ENCODE peak calls at places on chromosomes 3 and 15, in nine cellular contexts. One of them, this sample, is unnamed.
A peak's percentile ranks its signal among the peaks of the same experiment; 100 is the strongest.

GRCh38 chr3:195150194-195151118 is 120.5 kb downstream of the XXYLT1 start:
- DNase-seq in NCI-H446: no peak
- DNase-seq in stimulated activated CD8-positive, alpha-beta memory T cell treated with anti-CD3 and anti-CD28 coated beads, Interleukin-4, amount 100 ng/mL, for 24 hours: no peak
- DNase-seq in CD4-positive, CD25-positive, alpha-beta regulatory T cell: peak; percentile 76
- DNase-seq in activated gamma-delta T cell treated with Interleukin-2 at 50 U/mL for 16 hours: peak; percentile 13
- DNase-seq in left cardiac atrium: peak; percentile 84
- DNase-seq in stimulated activated CD4-positive, alpha-beta T cell treated with anti-CD3 and anti-CD28 coated beads, Interleukin-2, amount 100 ng/mL, for 48 hours: no peak
- DNase-seq in AG09319: no peak
- DNase-seq in activated T-helper 1 cell treated with anti-CD3 and anti-CD28 coated beads, Interleukin-2, amount 50 U/mL, for 16 hours: no peak
- DNase-seq in this sample: peak; percentile 49

GRCh38 chr3:4359805-4360502 is 56.8 kb downstream of the SETMAR start:
- DNase-seq in NCI-H446: no peak
- DNase-seq in stimulated activated CD8-positive, alpha-beta memory T cell treated with anti-CD3 and anti-CD28 coated beads, Interleukin-4, amount 100 ng/mL, for 24 hours: no peak
- DNase-seq in CD4-positive, CD25-positive, alpha-beta regulatory T cell: no peak
- DNase-seq in activated gamma-delta T cell treated with Interleukin-2 at 50 U/mL for 16 hours: no peak
- DNase-seq in left cardiac atrium: no peak
- DNase-seq in stimulated activated CD4-positive, alpha-beta T cell treated with anti-CD3 and anti-CD28 coated beads, Interleukin-2, amount 100 ng/mL, for 48 hours: no peak
- DNase-seq in AG09319: no peak
- DNase-seq in activated T-helper 1 cell treated with anti-CD3 and anti-CD28 coated beads, Interleukin-2, amount 50 U/mL, for 16 hours: no peak
- DNase-seq in this sample: no peak

GRCh38 chr3:195078891-195079440 is 192.0 kb downstream of the XXYLT1 start:
- DNase-seq in NCI-H446: no peak
- DNase-seq in stimulated activated CD8-positive, alpha-beta memory T cell treated with anti-CD3 and anti-CD28 coated beads, Interleukin-4, amount 100 ng/mL, for 24 hours: no peak
- DNase-seq in CD4-positive, CD25-positive, alpha-beta regulatory T cell: no peak
- DNase-seq in activated gamma-delta T cell treated with Interleukin-2 at 50 U/mL for 16 hours: no peak
- DNase-seq in left cardiac atrium: peak; percentile 11
- DNase-seq in stimulated activated CD4-positive, alpha-beta T cell treated with anti-CD3 and anti-CD28 coated beads, Interleukin-2, amount 100 ng/mL, for 48 hours: no peak
- DNase-seq in AG09319: no peak
- DNase-seq in activated T-helper 1 cell treated with anti-CD3 and anti-CD28 coated beads, Interleukin-2, amount 50 U/mL, for 16 hours: no peak
- DNase-seq in this sample: no peak

GRCh38 chr3:169227911-169228310 is 435.6 kb downstream of the MECOM start:
- DNase-seq in NCI-H446: no peak
- DNase-seq in stimulated activated CD8-positive, alpha-beta memory T cell treated with anti-CD3 and anti-CD28 coated beads, Interleukin-4, amount 100 ng/mL, for 24 hours: no peak
- DNase-seq in CD4-positive, CD25-positive, alpha-beta regulatory T cell: peak; percentile 3
- DNase-seq in activated gamma-delta T cell treated with Interleukin-2 at 50 U/mL for 16 hours: no peak
- DNase-seq in left cardiac atrium: peak; percentile 24
- DNase-seq in stimulated activated CD4-positive, alpha-beta T cell treated with anti-CD3 and anti-CD28 coated beads, Interleukin-2, amount 100 ng/mL, for 48 hours: no peak
- DNase-seq in AG09319: no peak
- DNase-seq in activated T-helper 1 cell treated with anti-CD3 and anti-CD28 coated beads, Interleukin-2, amount 50 U/mL, for 16 hours: no peak
- DNase-seq in this sample: no peak

GRCh38 chr15:29039466-29040366 is 153.9 kb downstream of the APBA2 start:
- DNase-seq in NCI-H446: no peak
- DNase-seq in stimulated activated CD8-positive, alpha-beta memory T cell treated with anti-CD3 and anti-CD28 coated beads, Interleukin-4, amount 100 ng/mL, for 24 hours: no peak
- DNase-seq in CD4-positive, CD25-positive, alpha-beta regulatory T cell: peak; percentile 19
- DNase-seq in activated gamma-delta T cell treated with Interleukin-2 at 50 U/mL for 16 hours: no peak
- DNase-seq in left cardiac atrium: no peak
- DNase-seq in stimulated activated CD4-positive, alpha-beta T cell treated with anti-CD3 and anti-CD28 coated beads, Interleukin-2, amount 100 ng/mL, for 48 hours: no peak
- DNase-seq in AG09319: no peak
- DNase-seq in activated T-helper 1 cell treated with anti-CD3 and anti-CD28 coated beads, Interleukin-2, amount 50 U/mL, for 16 hours: no peak
- DNase-seq in this sample: no peak

GRCh38 chr15:90932660-90932991 is 277 bp upstream of the HDDC3 start:
- DNase-seq in NCI-H446: no peak
- DNase-seq in stimulated activated CD8-positive, alpha-beta memory T cell treated with anti-CD3 and anti-CD28 coated beads, Interleukin-4, amount 100 ng/mL, for 24 hours: no peak
- DNase-seq in CD4-positive, CD25-positive, alpha-beta regulatory T cell: no peak
- DNase-seq in activated gamma-delta T cell treated with Interleukin-2 at 50 U/mL for 16 hours: no peak
- DNase-seq in left cardiac atrium: no peak
- DNase-seq in stimulated activated CD4-positive, alpha-beta T cell treated with anti-CD3 and anti-CD28 coated beads, Interleukin-2, amount 100 ng/mL, for 48 hours: no peak
- DNase-seq in AG09319: no peak
- DNase-seq in activated T-helper 1 cell treated with anti-CD3 and anti-CD28 coated beads, Interleukin-2, amount 50 U/mL, for 16 hours: no peak
- DNase-seq in this sample: no peak

GRCh38 chr3:37737134-37737533 is 124.5 kb upstream of the CTDSPL start:
- DNase-seq in NCI-H446: no peak
- DNase-seq in stimulated activated CD8-positive, alpha-beta memory T cell treated with anti-CD3 and anti-CD28 coated beads, Interleukin-4, amount 100 ng/mL, for 24 hours: no peak
- DNase-seq in CD4-positive, CD25-positive, alpha-beta regulatory T cell: no peak
- DNase-seq in activated gamma-delta T cell treated with Interleukin-2 at 50 U/mL for 16 hours: no peak
- DNase-seq in left cardiac atrium: no peak
- DNase-seq in stimulated activated CD4-positive, alpha-beta T cell treated with anti-CD3 and anti-CD28 coated beads, Interleukin-2, amount 100 ng/mL, for 48 hours: no peak
- DNase-seq in AG09319: no peak
- DNase-seq in activated T-helper 1 cell treated with anti-CD3 and anti-CD28 coated beads, Interleukin-2, amount 50 U/mL, for 16 hours: no peak
- DNase-seq in this sample: no peak

GRCh38 chr3:87503901-87504498 is 227.6 kb upstream of the POU1F1 start:
- DNase-seq in NCI-H446: no peak
- DNase-seq in stimulated activated CD8-positive, alpha-beta memory T cell treated with anti-CD3 and anti-CD28 coated beads, Interleukin-4, amount 100 ng/mL, for 24 hours: no peak
- DNase-seq in CD4-positive, CD25-positive, alpha-beta regulatory T cell: peak; percentile 53
- DNase-seq in activated gamma-delta T cell treated with Interleukin-2 at 50 U/mL for 16 hours: no peak
- DNase-seq in left cardiac atrium: no peak
- DNase-seq in stimulated activated CD4-positive, alpha-beta T cell treated with anti-CD3 and anti-CD28 coated beads, Interleukin-2, amount 100 ng/mL, for 48 hours: no peak
- DNase-seq in AG09319: peak; percentile 19
- DNase-seq in activated T-helper 1 cell treated with anti-CD3 and anti-CD28 coated beads, Interleukin-2, amount 50 U/mL, for 16 hours: no peak
- DNase-seq in this sample: peak; percentile 47

GRCh38 chr3:58331593-58332152 is 1.0 kb upstream of the PXK start:
- DNase-seq in NCI-H446: no peak
- DNase-seq in stimulated activated CD8-positive, alpha-beta memory T cell treated with anti-CD3 and anti-CD28 coated beads, Interleukin-4, amount 100 ng/mL, for 24 hours: no peak
- DNase-seq in CD4-positive, CD25-positive, alpha-beta regulatory T cell: no peak
- DNase-seq in activated gamma-delta T cell treated with Interleukin-2 at 50 U/mL for 16 hours: no peak
- DNase-seq in left cardiac atrium: no peak
- DNase-seq in stimulated activated CD4-positive, alpha-beta T cell treated with anti-CD3 and anti-CD28 coated beads, Interleukin-2, amount 100 ng/mL, for 48 hours: no peak
- DNase-seq in AG09319: no peak
- DNase-seq in activated T-helper 1 cell treated with anti-CD3 and anti-CD28 coated beads, Interleukin-2, amount 50 U/mL, for 16 hours: no peak
- DNase-seq in this sample: no peak

GRCh38 chr3:21705769-21706168 is 45.2 kb downstream of the ZNF385D start:
- DNase-seq in NCI-H446: peak; percentile 48
- DNase-seq in stimulated activated CD8-positive, alpha-beta memory T cell treated with anti-CD3 and anti-CD28 coated beads, Interleukin-4, amount 100 ng/mL, for 24 hours: no peak
- DNase-seq in CD4-positive, CD25-positive, alpha-beta regulatory T cell: no peak
- DNase-seq in activated gamma-delta T cell treated with Interleukin-2 at 50 U/mL for 16 hours: no peak
- DNase-seq in left cardiac atrium: peak; percentile 47
- DNase-seq in stimulated activated CD4-positive, alpha-beta T cell treated with anti-CD3 and anti-CD28 coated beads, Interleukin-2, amount 100 ng/mL, for 48 hours: no peak
- DNase-seq in AG09319: no peak
- DNase-seq in activated T-helper 1 cell treated with anti-CD3 and anti-CD28 coated beads, Interleukin-2, amount 50 U/mL, for 16 hours: no peak
- DNase-seq in this sample: no peak

GRCh38 chr15:40421246-40422157 is 15.9 kb downstream of the IVD start:
- DNase-seq in NCI-H446: peak; percentile 53
- DNase-seq in stimulated activated CD8-positive, alpha-beta memory T cell treated with anti-CD3 and anti-CD28 coated beads, Interleukin-4, amount 100 ng/mL, for 24 hours: peak; percentile 78
- DNase-seq in CD4-positive, CD25-positive, alpha-beta regulatory T cell: peak; percentile 78
- DNase-seq in activated gamma-delta T cell treated with Interleukin-2 at 50 U/mL for 16 hours: peak; percentile 73
- DNase-seq in left cardiac atrium: peak; percentile 83
- DNase-seq in stimulated activated CD4-positive, alpha-beta T cell treated with anti-CD3 and anti-CD28 coated beads, Interleukin-2, amount 100 ng/mL, for 48 hours: peak; percentile 88
- DNase-seq in AG09319: no peak
- DNase-seq in activated T-helper 1 cell treated with anti-CD3 and anti-CD28 coated beads, Interleukin-2, amount 50 U/mL, for 16 hours: peak; percentile 68
- DNase-seq in this sample: peak; percentile 86

GRCh38 chr3:141112686-141113255 is 61.6 kb downstream of the SPSB4 start:
- DNase-seq in NCI-H446: no peak
- DNase-seq in stimulated activated CD8-positive, alpha-beta memory T cell treated with anti-CD3 and anti-CD28 coated beads, Interleukin-4, amount 100 ng/mL, for 24 hours: no peak
- DNase-seq in CD4-positive, CD25-positive, alpha-beta regulatory T cell: no peak
- DNase-seq in activated gamma-delta T cell treated with Interleukin-2 at 50 U/mL for 16 hours: no peak
- DNase-seq in left cardiac atrium: no peak
- DNase-seq in stimulated activated CD4-positive, alpha-beta T cell treated with anti-CD3 and anti-CD28 coated beads, Interleukin-2, amount 100 ng/mL, for 48 hours: no peak
- DNase-seq in AG09319: no peak
- DNase-seq in activated T-helper 1 cell treated with anti-CD3 and anti-CD28 coated beads, Interleukin-2, amount 50 U/mL, for 16 hours: no peak
- DNase-seq in this sample: no peak

GRCh38 chr3:134901461-134901860 is 106.4 kb downstream of the EPHB1 start:
- DNase-seq in NCI-H446: no peak
- DNase-seq in stimulated activated CD8-positive, alpha-beta memory T cell treated with anti-CD3 and anti-CD28 coated beads, Interleukin-4, amount 100 ng/mL, for 24 hours: no peak
- DNase-seq in CD4-positive, CD25-positive, alpha-beta regulatory T cell: no peak
- DNase-seq in activated gamma-delta T cell treated with Interleukin-2 at 50 U/mL for 16 hours: no peak
- DNase-seq in left cardiac atrium: no peak
- DNase-seq in stimulated activated CD4-positive, alpha-beta T cell treated with anti-CD3 and anti-CD28 coated beads, Interleukin-2, amount 100 ng/mL, for 48 hours: no peak
- DNase-seq in AG09319: no peak
- DNase-seq in activated T-helper 1 cell treated with anti-CD3 and anti-CD28 coated beads, Interleukin-2, amount 50 U/mL, for 16 hours: no peak
- DNase-seq in this sample: peak; percentile 31

GRCh38 chr3:67647390-67647878 is 7.0 kb downstream of the SUCLG2 start:
- DNase-seq in NCI-H446: no peak
- DNase-seq in stimulated activated CD8-positive, alpha-beta memory T cell treated with anti-CD3 and anti-CD28 coated beads, Interleukin-4, amount 100 ng/mL, for 24 hours: no peak
- DNase-seq in CD4-positive, CD25-positive, alpha-beta regulatory T cell: no peak
- DNase-seq in activated gamma-delta T cell treated with Interleukin-2 at 50 U/mL for 16 hours: no peak
- DNase-seq in left cardiac atrium: peak; percentile 49
- DNase-seq in stimulated activated CD4-positive, alpha-beta T cell treated with anti-CD3 and anti-CD28 coated beads, Interleukin-2, amount 100 ng/mL, for 48 hours: no peak
- DNase-seq in AG09319: peak; percentile 77
- DNase-seq in activated T-helper 1 cell treated with anti-CD3 and anti-CD28 coated beads, Interleukin-2, amount 50 U/mL, for 16 hours: no peak
- DNase-seq in this sample: no peak

GRCh38 chr3:100635273-100635701 is 25.9 kb downstream of the ADGRG7 start:
- DNase-seq in NCI-H446: no peak
- DNase-seq in stimulated activated CD8-positive, alpha-beta memory T cell treated with anti-CD3 and anti-CD28 coated beads, Interleukin-4, amount 100 ng/mL, for 24 hours: no peak
- DNase-seq in CD4-positive, CD25-positive, alpha-beta regulatory T cell: no peak
- DNase-seq in activated gamma-delta T cell treated with Interleukin-2 at 50 U/mL for 16 hours: no peak
- DNase-seq in left cardiac atrium: no peak
- DNase-seq in stimulated activated CD4-positive, alpha-beta T cell treated with anti-CD3 and anti-CD28 coated beads, Interleukin-2, amount 100 ng/mL, for 48 hours: no peak
- DNase-seq in AG09319: no peak
- DNase-seq in activated T-helper 1 cell treated with anti-CD3 and anti-CD28 coated beads, Interleukin-2, amount 50 U/mL, for 16 hours: no peak
- DNase-seq in this sample: no peak

GRCh38 chr3:41711656-41712055 is 250.2 kb downstream of the ULK4 start:
- DNase-seq in NCI-H446: no peak
- DNase-seq in stimulated activated CD8-positive, alpha-beta memory T cell treated with anti-CD3 and anti-CD28 coated beads, Interleukin-4, amount 100 ng/mL, for 24 hours: no peak
- DNase-seq in CD4-positive, CD25-positive, alpha-beta regulatory T cell: no peak
- DNase-seq in activated gamma-delta T cell treated with Interleukin-2 at 50 U/mL for 16 hours: no peak
- DNase-seq in left cardiac atrium: no peak
- DNase-seq in stimulated activated CD4-positive, alpha-beta T cell treated with anti-CD3 and anti-CD28 coated beads, Interleukin-2, amount 100 ng/mL, for 48 hours: no peak
- DNase-seq in AG09319: no peak
- DNase-seq in activated T-helper 1 cell treated with anti-CD3 and anti-CD28 coated beads, Interleukin-2, amount 50 U/mL, for 16 hours: no peak
- DNase-seq in this sample: no peak

GRCh38 chr15:89399390-89400120 is 64.9 kb upstream of the POLG start:
- DNase-seq in NCI-H446: peak; percentile 24
- DNase-seq in stimulated activated CD8-positive, alpha-beta memory T cell treated with anti-CD3 and anti-CD28 coated beads, Interleukin-4, amount 100 ng/mL, for 24 hours: no peak
- DNase-seq in CD4-positive, CD25-positive, alpha-beta regulatory T cell: peak; percentile 51
- DNase-seq in activated gamma-delta T cell treated with Interleukin-2 at 50 U/mL for 16 hours: no peak
- DNase-seq in left cardiac atrium: no peak
- DNase-seq in stimulated activated CD4-positive, alpha-beta T cell treated with anti-CD3 and anti-CD28 coated beads, Interleukin-2, amount 100 ng/mL, for 48 hours: no peak
- DNase-seq in AG09319: no peak
- DNase-seq in activated T-helper 1 cell treated with anti-CD3 and anti-CD28 coated beads, Interleukin-2, amount 50 U/mL, for 16 hours: no peak
- DNase-seq in this sample: peak; percentile 71

GRCh38 chr3:113104746-113105479 is 106.4 kb upstream of the BOC start:
- DNase-seq in NCI-H446: no peak
- DNase-seq in stimulated activated CD8-positive, alpha-beta memory T cell treated with anti-CD3 and anti-CD28 coated beads, Interleukin-4, amount 100 ng/mL, for 24 hours: no peak
- DNase-seq in CD4-positive, CD25-positive, alpha-beta regulatory T cell: no peak
- DNase-seq in activated gamma-delta T cell treated with Interleukin-2 at 50 U/mL for 16 hours: no peak
- DNase-seq in left cardiac atrium: no peak
- DNase-seq in stimulated activated CD4-positive, alpha-beta T cell treated with anti-CD3 and anti-CD28 coated beads, Interleukin-2, amount 100 ng/mL, for 48 hours: no peak
- DNase-seq in AG09319: no peak
- DNase-seq in activated T-helper 1 cell treated with anti-CD3 and anti-CD28 coated beads, Interleukin-2, amount 50 U/mL, for 16 hours: no peak
- DNase-seq in this sample: peak; percentile 49

GRCh38 chr3:46646700-46647099 is 34.4 kb downstream of the FAM240A start:
- DNase-seq in NCI-H446: no peak
- DNase-seq in stimulated activated CD8-positive, alpha-beta memory T cell treated with anti-CD3 and anti-CD28 coated beads, Interleukin-4, amount 100 ng/mL, for 24 hours: no peak
- DNase-seq in CD4-positive, CD25-positive, alpha-beta regulatory T cell: no peak
- DNase-seq in activated gamma-delta T cell treated with Interleukin-2 at 50 U/mL for 16 hours: no peak
- DNase-seq in left cardiac atrium: no peak
- DNase-seq in stimulated activated CD4-positive, alpha-beta T cell treated with anti-CD3 and anti-CD28 coated beads, Interleukin-2, amount 100 ng/mL, for 48 hours: no peak
- DNase-seq in AG09319: no peak
- DNase-seq in activated T-helper 1 cell treated with anti-CD3 and anti-CD28 coated beads, Interleukin-2, amount 50 U/mL, for 16 hours: no peak
- DNase-seq in this sample: no peak

This sample was measured in head of caudate nucleus.